ENCODE peak calls at places on chromosomes 13 and 19, in nine cellular contexts. K, B, T, H, V, X, L, Z and M are unnamed samples.

GRCh38 chr13:102309110-102309509 is 92.7 kb downstream of the FGF14 start:
- DNase-seq in X (no peak), B (peak), Z (no peak), H (no peak), K (no peak), V (no peak), T (no peak), L (peak), M (no peak)

GRCh38 chr19:3984908-3985642 is at the start of gene EEF2:
- DNase-seq in L (peak), H (peak), T (peak), K (peak), Z (peak), V (peak), X (peak), B (peak), M (peak)

GRCh38 chr13:114025432-114026127 is 51.7 kb upstream of the C13orf46 start:
- DNase-seq in V (peak), B (no peak), H (peak), Z (no peak), X (no peak), T (no peak), L (no peak), K (peak), M (no peak)

GRCh38 chr13:93922063-93922462 is 557.4 kb downstream of the DCT start:
- DNase-seq in H (no peak), K (no peak), L (no peak), B (no peak), X (no peak), T (peak), V (no peak), Z (no peak), M (no peak)

GRCh38 chr13:113759525-113760137 is 605 bp downstream of the TMEM255B start:
- DNase-seq in B (peak), X (peak), L (no peak), V (no peak), T (peak), K (no peak), Z (no peak), H (peak), M (no peak)

GRCh38 chr19:51921949-51922348 is 5.3 kb upstream of the ZNF613 start:
- DNase-seq in X (no peak), V (no peak), K (peak), H (no peak), L (no peak), T (no peak), Z (no peak), B (no peak), M (no peak)

GRCh38 chr19:17889609-17890214 is 18.0 kb downstream of the SLC5A5 start:
- DNase-seq in X (no peak), T (peak), B (no peak), K (peak), L (peak), Z (no peak), H (peak), V (no peak), M (peak)

GRCh38 chr13:41199526-41199925 is 5.2 kb upstream of the KBTBD7 start:
- DNase-seq in L (no peak), K (no peak), Z (no peak), B (no peak), T (no peak), H (no peak), X (no peak), V (no peak), M (no peak)

GRCh38 chr19:37872383-37872782 is 34.0 kb downstream of the WDR87 start:
- DNase-seq in H (no peak), B (no peak), L (no peak), V (no peak), Z (no peak), X (no peak), K (no peak), T (no peak), M (peak)

GRCh38 chr13:93700115-93700514 is 473.5 kb downstream of the GPC6 start:
- DNase-seq in H (no peak), B (no peak), K (no peak), Z (no peak), T (no peak), X (no peak), L (no peak), V (no peak), M (no peak)

GRCh38 chr19:14575428-14575980 is 3.6 kb upstream of the NDUFB7 start:
- DNase-seq in H (no peak), B (no peak), X (no peak), L (no peak), K (no peak), Z (no peak), V (no peak), T (no peak), M (no peak)

GRCh38 chr13:30615851-30616311 is 1.8 kb upstream of the USPL1 start:
- DNase-seq in K (no peak), V (no peak), T (no peak), L (peak), B (no peak), Z (no peak), X (no peak), H (peak), M (peak)

GRCh38 chr19:17402982-17403855 is 2.2 kb downstream of the BST2 start:
- DNase-seq in H (no peak), L (no peak), T (peak), Z (peak), X (no peak), K (no peak), B (no peak), V (no peak), M (peak)

GRCh38 chr19:55596304-55596703 is 3.0 kb downstream of the FIZ1 start:
- DNase-seq in L (no peak), K (no peak), V (no peak), B (no peak), Z (no peak), T (no peak), H (no peak), X (no peak), M (no peak)

GRCh38 chr19:48616041-48616436 is 1.2 kb upstream of the FAM83E start:
- DNase-seq in H (no peak), X (no peak), Z (no peak), L (no peak), T (no peak), K (no peak), B (no peak), V (no peak), M (no peak)

GRCh38 chr19:48648134-48648533 is 2.1 kb upstream of the CA11 start:
- DNase-seq in H (no peak), L (no peak), V (no peak), X (no peak), T (no peak), Z (no peak), B (no peak), K (no peak), M (no peak)

GRCh38 chr19:29277107-29277506 is 64.2 kb upstream of the UQCRFS1 start:
- DNase-seq in Z (peak), H (peak), T (peak), B (no peak), K (no peak), V (no peak), L (no peak), X (peak), M (no peak)

GRCh38 chr13:31236211-31236786 is 36.5 kb downstream of the B3GLCT start:
- DNase-seq in T (peak), H (peak), L (peak), X (no peak), K (peak), B (no peak), Z (no peak), V (no peak), M (peak)

GRCh38 chr13:51729853-51730553 is 74.0 kb downstream of the DHRS12 start:
- DNase-seq in K (no peak), H (peak), L (peak), T (peak), B (no peak), Z (peak), V (peak), X (no peak), M (peak)

GRCh38 chr13:99658266-99658991 is 157.2 kb downstream of the TM9SF2 start:
- DNase-seq in H (peak), B (peak), L (peak), V (no peak), Z (peak), T (peak), X (no peak), K (no peak), M (peak)

GRCh38 chr19:58366576-58367430 is 4.3 kb upstream of the ZNF497 start:
- DNase-seq in H (no peak), X (no peak), V (no peak), T (peak), Z (no peak), K (no peak), B (no peak), L (no peak), M (no peak)

GRCh38 chr13:98821372-98822237 is 69.1 kb upstream of the SLC15A1 start:
- DNase-seq in H (no peak), V (no peak), L (no peak), X (no peak), K (no peak), B (no peak), Z (no peak), T (no peak), M (no peak)

GRCh38 chr13:75489502-75490263 is 7.7 kb upstream of the TBC1D4 start:
- DNase-seq in X (no peak), T (no peak), K (no peak), V (no peak), H (peak), B (no peak), L (peak), Z (no peak), M (no peak)

GRCh38 chr13:93226623-93227279 is at the start of gene GPC6:
- DNase-seq in K (peak), L (peak), V (peak), X (no peak), B (no peak), H (peak), T (peak), Z (no peak), M (no peak)